ENCODE peak calls at places on chromosomes 2 and 18, in nine cellular contexts. N is left lung; K is mesothelial cell of epicardium; F is lower lobe of right lung; C is GOT3; M is CD4-positive, alpha-beta T cell; A is WTC11; O is astrocyte of the hippocampus; Q is hypothalamus. R is an unnamed sample.

GRCh38 chr18:77108821-77109692 is 23.5 kb downstream of the MBP start:
- DNase-seq in M (no peak), K (no peak), O (no peak), N (peak; percentile 31), Q (no peak), A (no peak), C (no peak), F (no peak), R (no peak)

GRCh38 chr2:48439102-48439501 is 90.9 kb upstream of the STON1 start:
- DNase-seq in K (no peak), Q (no peak), M (no peak), F (no peak), O (no peak), N (no peak), C (no peak), A (no peak), R (no peak)

GRCh38 chr2:172442072-172442895 is 14.9 kb downstream of the ITGA6 start:
- DNase-seq in C (no peak), O (peak; percentile 93), A (no peak), N (peak; percentile 52), F (no peak), Q (no peak), M (peak; percentile 56), K (no peak), R (peak; percentile 82)

GRCh38 chr2:127324635-127325034 is 30.7 kb upstream of the ERCC3 start:
- DNase-seq in A (no peak), Q (no peak), M (no peak), C (no peak), F (no peak), O (peak; percentile 65), N (no peak), K (no peak), R (no peak)

GRCh38 chr2:241399941-241400922 is 44.1 kb downstream of the FARP2 start:
- DNase-seq in A (no peak), N (no peak), Q (no peak), C (no peak), K (no peak), O (no peak), F (no peak), M (no peak), R (no peak)

GRCh38 chr18:36333418-36333817 is 35.9 kb downstream of the FHOD3 start:
- DNase-seq in C (no peak), N (no peak), O (no peak), K (no peak), M (no peak), F (no peak), Q (no peak), A (no peak), R (no peak)

GRCh38 chr18:79800353-79801180 is 2.8 kb downstream of the KCNG2 start:
- DNase-seq in O (no peak), Q (no peak), N (no peak), M (no peak), K (no peak), C (no peak), A (no peak), F (no peak), R (peak; percentile 63)

GRCh38 chr2:55111570-55112228 is 61.4 kb upstream of the RTN4 start:
- DNase-seq in Q (peak; percentile 47), M (no peak), A (no peak), F (peak; percentile 80), O (peak; percentile 97), N (peak; percentile 86), C (peak; percentile 52), K (peak; percentile 43), R (no peak)

GRCh38 chr2:54285451-54285850 is 29.4 kb upstream of the TSPYL6 start:
- DNase-seq in C (no peak), N (no peak), A (no peak), Q (no peak), F (no peak), O (peak; percentile 20), M (no peak), K (no peak), R (no peak)

GRCh38 chr2:206424134-206424533 is 19.2 kb upstream of the ADAM23 start:
- DNase-seq in M (no peak), C (no peak), A (no peak), K (no peak), Q (no peak), N (no peak), F (no peak), O (no peak), R (no peak)

GRCh38 chr2:26989156-26989555 is 18.7 kb downstream of the MAPRE3 start:
- DNase-seq in F (no peak), A (no peak), M (no peak), O (peak; percentile 69), N (no peak), K (no peak), Q (no peak), C (no peak), R (peak; percentile 78)

GRCh38 chr18:23694642-23695430 is 5.6 kb downstream of the LAMA3 start:
- DNase-seq in M (no peak), N (no peak), C (no peak), O (no peak), K (no peak), A (no peak), F (no peak), Q (no peak), R (no peak)

GRCh38 chr18:2244641-2245040 is 326.7 kb downstream of the METTL4 start:
- DNase-seq in A (no peak), N (no peak), Q (no peak), M (no peak), C (no peak), K (no peak), F (no peak), O (no peak), R (no peak)

GRCh38 chr2:218022851-218023530 is 20.2 kb upstream of the TNS1 start:
- DNase-seq in O (no peak), C (no peak), M (no peak), K (no peak), N (peak; percentile 22), A (peak; percentile 3), F (no peak), Q (no peak), R (no peak)

GRCh38 chr2:33372940-33373553 is 103.4 kb upstream of the RASGRP3 start:
- DNase-seq in F (no peak), M (no peak), K (no peak), N (no peak), C (no peak), A (no peak), O (peak; percentile 57), Q (no peak), R (no peak)

GRCh38 chr2:8030694-8031303 is 651.1 kb upstream of the ID2 start:
- DNase-seq in C (no peak), Q (no peak), F (no peak), N (no peak), K (no peak), M (no peak), O (no peak), A (no peak), R (no peak)